ENCODE peak calls at places on chromosomes 7 and 10, in eight cellular contexts. L is Right ventricle myocardium superior, K is NCI-H345, O is left kidney, I is midbrain, E is GM06990, Z is PC-3, F is fibroblast of villous mesenchyme. R is an unnamed sample.

GRCh38 chr7:105794741-105795729 is 81.4 kb downstream of the ATXN7L1 start:
- DNase-seq in L (no peak), K (no peak), O (no peak), I (no peak), E (no peak), Z (peak), F (peak), R (peak)

GRCh38 chr10:132290631-132291030 is 17.1 kb downstream of the STK32C start:
- DNase-seq in L (peak), K (no peak), O (no peak), I (no peak), E (no peak), Z (no peak), F (no peak), R (no peak)

GRCh38 chr7:63112764-63113712 is 885.6 kb upstream of the ZNF722 start:
- DNase-seq in L (no peak), K (no peak), O (no peak), I (no peak), E (no peak), Z (no peak), F (no peak), R (no peak)

GRCh38 chr7:50112250-50112649 is 19.2 kb upstream of the ZPBP start:
- DNase-seq in L (no peak), K (no peak), O (no peak), I (no peak), E (no peak), Z (no peak), F (no peak), R (no peak)

GRCh38 chr10:71145352-71145945 is 66.9 kb upstream of the UNC5B start:
- DNase-seq in L (no peak), K (no peak), O (no peak), I (no peak), E (no peak), Z (no peak), F (no peak), R (peak)

GRCh38 chr7:158321056-158321700 is 266.4 kb downstream of the PTPRN2 start:
- DNase-seq in L (no peak), K (no peak), O (no peak), I (no peak), E (no peak), Z (no peak), F (no peak), R (no peak)

GRCh38 chr10:33223326-33224014 is 111.0 kb downstream of the NRP1 start:
- DNase-seq in L (no peak), K (no peak), O (peak), I (no peak), E (no peak), Z (no peak), F (no peak), R (no peak)

GRCh38 chr7:17948503-17949238 is 8.4 kb upstream of the SNX13 start:
- DNase-seq in L (no peak), K (no peak), O (no peak), I (no peak), E (no peak), Z (peak), F (peak), R (peak)

GRCh38 chr10:72334832-72335393 is 19.8 kb downstream of the DNAJB12 start:
- DNase-seq in L (peak), K (no peak), O (peak), I (peak), E (peak), Z (no peak), F (peak), R (peak)

GRCh38 chr7:5661941-5662340 is 119.5 kb downstream of the RNF216 start:
- DNase-seq in L (no peak), K (no peak), O (peak), I (peak), E (no peak), Z (no peak), F (no peak), R (no peak)

GRCh38 chr10:96511044-96511945 is 2.4 kb downstream of the TLL2 start:
- DNase-seq in L (no peak), K (peak), O (peak), I (no peak), E (no peak), Z (peak), F (peak), R (peak)

GRCh38 chr10:86182150-86182549 is 184.4 kb downstream of the GRID1 start:
- DNase-seq in L (no peak), K (no peak), O (no peak), I (peak), E (no peak), Z (no peak), F (no peak), R (no peak)

GRCh38 chr10:69043931-69044531 is 43.9 kb upstream of the SRGN start:
- DNase-seq in L (no peak), K (no peak), O (no peak), I (no peak), E (peak), Z (no peak), F (no peak), R (no peak)

GRCh38 chr7:142790056-142790455 is 19.3 kb downstream of the PRSS2 start:
- DNase-seq in L (no peak), K (no peak), O (no peak), I (no peak), E (no peak), Z (no peak), F (no peak), R (no peak)

GRCh38 chr10:4807803-4808507 is 18.1 kb upstream of the AKR1E2 start:
- DNase-seq in L (no peak), K (no peak), O (no peak), I (no peak), E (peak), Z (peak), F (peak), R (peak)